ENCODE peak calls at places on chromosome 5, in seven cellular contexts. One of them, this sample, is unnamed. For H3F3A, the result is how much of the 10 kb centered on the place peaks cover.

GRCh38 chr5:138832218-138832617 is 42.9 kb downstream of the LRRTM2 start:
- DNase-seq in PC-9: no peak
- DNase-seq in GM23248: peak
- DNase-seq in MM.1S: peak
- DNase-seq in GM23338: no peak
- DNase-seq in PC-3: no peak
- DNase-seq in SK-N-SH: no peak
- DNase-seq in this sample: no peak

GRCh38 chr5:77844408-77845272 is 68.5 kb upstream of the TBCA start:
- DNase-seq in PC-9: no peak
- DNase-seq in GM23248: peak
- DNase-seq in MM.1S: no peak
- DNase-seq in GM23338: peak
- DNase-seq in PC-3: no peak
- DNase-seq in SK-N-SH: peak
- DNase-seq in this sample: peak

GRCh38 chr5:77448831-77449230 is 43.3 kb downstream of the WDR41 start:
- DNase-seq in PC-9: no peak
- DNase-seq in GM23248: no peak
- DNase-seq in MM.1S: no peak
- DNase-seq in GM23338: no peak
- DNase-seq in PC-3: no peak
- DNase-seq in SK-N-SH: no peak
- DNase-seq in this sample: no peak

GRCh38 chr5:146378981-146379380 is 40.3 kb downstream of the POU4F3 start:
- DNase-seq in PC-9: no peak
- DNase-seq in GM23248: no peak
- DNase-seq in MM.1S: no peak
- DNase-seq in GM23338: peak
- DNase-seq in PC-3: no peak
- DNase-seq in SK-N-SH: no peak
- DNase-seq in this sample: no peak

GRCh38 chr5:77367733-77368132 is 124.4 kb downstream of the WDR41 start:
- DNase-seq in PC-9: peak
- DNase-seq in GM23248: peak
- DNase-seq in MM.1S: no peak
- DNase-seq in GM23338: no peak
- DNase-seq in PC-3: peak
- DNase-seq in SK-N-SH: no peak
- DNase-seq in this sample: no peak

GRCh38 chr5:20556364-20556763 is 568.4 kb upstream of the CDH18 start:
- DNase-seq in PC-9: no peak
- DNase-seq in GM23248: no peak
- DNase-seq in MM.1S: no peak
- DNase-seq in GM23338: peak
- DNase-seq in PC-3: peak
- DNase-seq in SK-N-SH: no peak
- DNase-seq in this sample: no peak

GRCh38 chr5:79924936-79925893 is 65.8 kb downstream of the MTX3 start:
- DNase-seq in PC-9: no peak
- DNase-seq in GM23248: peak
- DNase-seq in MM.1S: peak
- DNase-seq in GM23338: peak
- DNase-seq in PC-3: peak
- DNase-seq in SK-N-SH: no peak
- DNase-seq in this sample: peak

GRCh38 chr5:56598941-56599340 is 216.4 kb upstream of the MAP3K1 start:
- DNase-seq in PC-9: no peak
- DNase-seq in GM23248: no peak
- DNase-seq in MM.1S: no peak
- DNase-seq in GM23338: no peak
- DNase-seq in PC-3: no peak
- DNase-seq in SK-N-SH: no peak
- DNase-seq in this sample: no peak

GRCh38 chr5:2767089-2767488 is 15.6 kb upstream of the IRX2 start:
- DNase-seq in PC-9: no peak
- DNase-seq in GM23248: no peak
- DNase-seq in MM.1S: no peak
- DNase-seq in GM23338: no peak
- DNase-seq in PC-3: no peak
- DNase-seq in SK-N-SH: no peak
- DNase-seq in this sample: no peak

GRCh38 chr5:175248416-175248905 is 195.5 kb downstream of the DRD1 start:
- DNase-seq in PC-9: no peak
- DNase-seq in GM23248: no peak
- DNase-seq in MM.1S: no peak
- DNase-seq in GM23338: no peak
- DNase-seq in PC-3: no peak
- DNase-seq in SK-N-SH: no peak
- DNase-seq in this sample: no peak

GRCh38 chr5:142404046-142404477 is 79.2 kb upstream of the SPRY4 start:
- DNase-seq in PC-9: no peak
- DNase-seq in GM23248: no peak
- DNase-seq in MM.1S: no peak
- DNase-seq in GM23338: no peak
- DNase-seq in PC-3: no peak
- DNase-seq in SK-N-SH: no peak
- DNase-seq in this sample: no peak

GRCh38 chr5:10424124-10424731 is 17.5 kb upstream of the ROPN1L start:
- DNase-seq in PC-9: no peak
- DNase-seq in GM23248: peak
- DNase-seq in MM.1S: no peak
- DNase-seq in GM23338: peak
- DNase-seq in PC-3: peak
- DNase-seq in SK-N-SH: peak
- DNase-seq in this sample: peak

GRCh38 chr5:77898385-77898784 is 122.2 kb upstream of the TBCA start:
- DNase-seq in PC-9: no peak
- DNase-seq in GM23248: no peak
- DNase-seq in MM.1S: no peak
- DNase-seq in GM23338: no peak
- DNase-seq in PC-3: no peak
- DNase-seq in SK-N-SH: no peak
- DNase-seq in this sample: no peak

GRCh38 chr5:173753307-173754168 is 134.6 kb upstream of the CPEB4 start:
- DNase-seq in PC-9: peak
- DNase-seq in GM23248: no peak
- DNase-seq in MM.1S: no peak
- DNase-seq in GM23338: peak
- DNase-seq in PC-3: no peak
- DNase-seq in SK-N-SH: peak
- DNase-seq in this sample: peak

GRCh38 chr5:64869419-64869818 is 100.7 kb downstream of the CWC27 start:
- DNase-seq in PC-9: no peak
- DNase-seq in GM23248: peak
- DNase-seq in MM.1S: no peak
- DNase-seq in GM23338: peak
- DNase-seq in PC-3: peak
- DNase-seq in SK-N-SH: no peak
- DNase-seq in this sample: peak

GRCh38 chr5:86709157-86709881 is 91.6 kb downstream of the COX7C start:
- DNase-seq in PC-9: no peak
- DNase-seq in GM23248: no peak
- DNase-seq in MM.1S: no peak
- DNase-seq in GM23338: no peak
- DNase-seq in PC-3: peak
- DNase-seq in SK-N-SH: no peak
- DNase-seq in this sample: no peak

GRCh38 chr5:45385321-45386058 is 310.7 kb downstream of the HCN1 start:
- DNase-seq in PC-9: no peak
- DNase-seq in GM23248: no peak
- DNase-seq in MM.1S: no peak
- DNase-seq in GM23338: no peak
- DNase-seq in PC-3: peak
- DNase-seq in SK-N-SH: no peak
- DNase-seq in this sample: no peak

GRCh38 chr5:133203317-133204305 is 151.8 kb downstream of the HSPA4 start:
- DNase-seq in PC-9: no peak
- DNase-seq in GM23248: no peak
- DNase-seq in MM.1S: no peak
- DNase-seq in GM23338: no peak
- DNase-seq in PC-3: no peak
- DNase-seq in SK-N-SH: no peak
- DNase-seq in this sample: no peak

GRCh38 chr5:38426493-38426892 is 130.0 kb downstream of the LIFR start:
- DNase-seq in PC-9: no peak
- DNase-seq in GM23248: peak
- DNase-seq in MM.1S: no peak
- DNase-seq in GM23338: no peak
- DNase-seq in PC-3: peak
- DNase-seq in SK-N-SH: no peak
- DNase-seq in this sample: no peak

GRCh38 chr5:1468247-1468612 is 23.0 kb upstream of the SLC6A3 start:
- DNase-seq in PC-9: no peak
- DNase-seq in GM23248: peak
- DNase-seq in MM.1S: no peak
- DNase-seq in GM23338: peak
- DNase-seq in PC-3: peak
- DNase-seq in SK-N-SH: peak
- DNase-seq in this sample: peak

GRCh38 chr5:172617817-172618216 is 23.2 kb upstream of the NEURL1B start:
- DNase-seq in PC-9: no peak
- DNase-seq in GM23248: no peak
- DNase-seq in MM.1S: no peak
- DNase-seq in GM23338: peak
- DNase-seq in PC-3: no peak
- DNase-seq in SK-N-SH: no peak
- DNase-seq in this sample: no peak

GRCh38 chr5:93890657-93891056 is 149.3 kb upstream of the POU5F2 start:
- DNase-seq in PC-9: no peak
- DNase-seq in GM23248: peak
- DNase-seq in MM.1S: no peak
- DNase-seq in GM23338: peak
- DNase-seq in PC-3: no peak
- DNase-seq in SK-N-SH: no peak
- DNase-seq in this sample: peak

GRCh38 chr5:2217219-2217618 is 334.5 kb upstream of the IRX4 start:
- DNase-seq in PC-9: no peak
- DNase-seq in GM23248: no peak
- DNase-seq in MM.1S: no peak
- DNase-seq in GM23338: no peak
- DNase-seq in PC-3: no peak
- DNase-seq in SK-N-SH: no peak
- DNase-seq in this sample: no peak

GRCh38 chr5:98504488-98504887 is 269.0 kb upstream of the RGMB start:
- DNase-seq in PC-9: no peak
- DNase-seq in GM23248: no peak
- DNase-seq in MM.1S: no peak
- DNase-seq in GM23338: no peak
- DNase-seq in PC-3: no peak
- DNase-seq in SK-N-SH: no peak
- DNase-seq in this sample: no peak

GRCh38 chr5:126961702-126962101 is 68.7 kb downstream of the MARCHF3 start:
- DNase-seq in PC-9: no peak
- DNase-seq in GM23248: peak
- DNase-seq in MM.1S: peak
- DNase-seq in GM23338: no peak
- DNase-seq in PC-3: peak
- DNase-seq in SK-N-SH: no peak
- DNase-seq in this sample: no peak

DNA sequence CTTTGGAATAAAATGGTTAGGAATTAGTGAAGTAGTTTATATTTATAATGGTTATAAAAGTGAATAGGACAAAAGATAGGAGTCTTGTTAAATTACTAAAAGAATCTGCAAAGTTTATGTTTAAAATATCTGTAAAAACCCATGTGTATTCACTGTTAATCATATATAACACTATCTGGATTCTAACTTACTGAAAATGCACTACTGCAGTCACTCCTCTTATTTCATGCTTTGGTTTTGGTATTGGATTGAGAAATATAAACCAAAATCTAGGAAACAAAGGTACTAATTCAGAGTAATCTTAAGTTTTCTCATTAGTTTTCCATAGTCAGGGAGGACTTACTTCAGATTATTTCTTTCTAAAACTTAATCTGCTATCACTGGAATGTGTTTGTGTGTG is 49.5 kb downstream of the ST8SIA4 start:
- DNase-seq in PC-9: no peak
- DNase-seq in GM23248: no peak
- DNase-seq in MM.1S: no peak
- DNase-seq in GM23338: no peak
- DNase-seq in PC-3: no peak
- DNase-seq in SK-N-SH: no peak
- DNase-seq in this sample: no peak
- H3K27ac ChIP-seq in PC-9: no peak
- H3K27ac ChIP-seq in GM23248: no peak
- H3K27ac ChIP-seq in MM.1S: peak
- H3K27ac ChIP-seq in GM23338: no peak
- H3K27ac ChIP-seq in PC-3: no peak
- H3K27ac ChIP-seq in SK-N-SH: no peak
- H3K27ac ChIP-seq in this sample: no peak

GRCh38 chr5:124737651-124738050 is 8.8 kb downstream of the ZNF608 start:
- DNase-seq in PC-9: no peak
- DNase-seq in GM23248: no peak
- DNase-seq in MM.1S: no peak
- DNase-seq in GM23338: peak
- DNase-seq in PC-3: no peak
- DNase-seq in SK-N-SH: no peak
- DNase-seq in this sample: no peak
- H3F3A ChIP-seq in PC-9: under half
- H3F3A ChIP-seq in GM23248: under half
- H3F3A ChIP-seq in MM.1S: under half
- H3F3A ChIP-seq in GM23338: under half
- H3F3A ChIP-seq in PC-3: under half
- H3F3A ChIP-seq in SK-N-SH: under half
- H3F3A ChIP-seq in this sample: half or more

GRCh38 chr5:157193699-157194424 is 13.2 kb downstream of the ITK start:
- DNase-seq in PC-9: no peak
- DNase-seq in GM23248: no peak
- DNase-seq in MM.1S: no peak
- DNase-seq in GM23338: no peak
- DNase-seq in PC-3: no peak
- DNase-seq in SK-N-SH: no peak
- DNase-seq in this sample: no peak
- H3K27ac ChIP-seq in PC-9: no peak
- H3K27ac ChIP-seq in GM23248: no peak
- H3K27ac ChIP-seq in MM.1S: no peak
- H3K27ac ChIP-seq in GM23338: no peak
- H3K27ac ChIP-seq in PC-3: no peak
- H3K27ac ChIP-seq in SK-N-SH: no peak
- H3K27ac ChIP-seq in this sample: no peak

DNA sequence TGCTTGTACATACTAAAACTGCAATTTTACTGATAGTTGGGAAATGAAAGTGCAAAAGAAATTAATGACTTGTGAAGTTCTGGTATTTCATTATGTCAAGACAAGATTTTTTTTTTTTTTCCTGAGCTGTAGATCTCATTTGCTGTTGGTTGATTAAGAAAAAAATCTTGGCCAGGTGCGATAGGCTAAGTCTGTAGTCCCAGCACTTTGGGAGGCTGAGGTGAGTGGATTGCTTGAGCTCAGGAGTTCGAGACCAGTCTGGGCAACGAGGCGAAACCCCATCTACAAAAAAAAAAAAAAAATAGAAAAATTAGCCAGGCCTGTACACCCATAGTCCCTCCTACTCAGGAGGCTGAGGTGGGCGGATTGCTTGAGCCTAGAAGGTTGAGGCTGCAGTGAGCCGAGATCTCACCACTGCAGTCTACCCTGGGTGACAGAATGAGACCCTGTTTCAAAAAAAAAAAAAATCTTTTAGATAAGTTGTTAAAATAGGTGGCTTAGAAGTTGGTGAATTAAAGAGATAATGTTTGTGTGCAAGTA is 12.2 kb downstream of the CDC42SE2 start:
- DNase-seq in PC-9: no peak
- DNase-seq in GM23248: no peak
- DNase-seq in MM.1S: no peak
- DNase-seq in GM23338: no peak
- DNase-seq in PC-3: no peak
- DNase-seq in SK-N-SH: no peak
- DNase-seq in this sample: no peak
- H3F3A ChIP-seq in PC-9: under half
- H3F3A ChIP-seq in GM23248: under half
- H3F3A ChIP-seq in MM.1S: half or more
- H3F3A ChIP-seq in GM23338: under half
- H3F3A ChIP-seq in PC-3: under half
- H3F3A ChIP-seq in SK-N-SH: under half
- H3F3A ChIP-seq in this sample: under half